ENCODE peak calls at places on chromosomes 4 and X, in four cellular contexts. P is immature natural killer cell, L is NCI-H2107, Q is GM18507. B is an unnamed sample.

GRCh38 chr4:94741304-94741703 is 16.5 kb upstream of the BMPR1B start:
- DNase-seq in P (no peak), L (no peak), Q (no peak), B (peak)

GRCh38 chr4:1330761-1331590 is 16.0 kb upstream of the UVSSA start:
- DNase-seq in P (peak), L (no peak), Q (no peak), B (no peak)

GRCh38 chr4:71004281-71004851 is 10.9 kb downstream of the DCK start:
- DNase-seq in P (peak), L (no peak), Q (no peak), B (peak)

GRCh38 chrX:4850312-4850711 is 1136.9 kb upstream of the PRKX start:
- DNase-seq in P (no peak), L (no peak), Q (no peak), B (no peak)

GRCh38 chr4:113610542-113610941 is 151.0 kb downstream of the CAMK2D start:
- DNase-seq in P (no peak), L (no peak), Q (no peak), B (peak)

GRCh38 chr4:76504613-76505465 is 69.8 kb downstream of the SHROOM3 start:
- DNase-seq in P (peak), L (no peak), Q (peak), B (peak)

GRCh38 chr4:14345356-14345775 is 656.9 kb upstream of the CPEB2 start:
- DNase-seq in P (no peak), L (no peak), Q (no peak), B (peak)

GRCh38 chrX:47802589-47802988 is 34.1 kb upstream of the ZNF81 start:
- DNase-seq in P (no peak), L (no peak), Q (no peak), B (peak)

GRCh38 chr4:16617416-16617815 is 281.0 kb downstream of the LDB2 start:
- DNase-seq in P (no peak), L (no peak), Q (no peak), B (no peak)

GRCh38 chrX:41556958-41557357 is 109.8 kb downstream of the NYX start:
- DNase-seq in P (peak), L (no peak), Q (no peak), B (no peak)

GRCh38 chr4:626201-627091 is 1.1 kb downstream of the PDE6B start:
- DNase-seq in P (no peak), L (no peak), Q (no peak), B (no peak)

GRCh38 chr4:68361146-68361589 is 11.3 kb upstream of the YTHDC1 start:
- DNase-seq in P (no peak), L (no peak), Q (no peak), B (no peak)

GRCh38 chr4:184041156-184041555 is 136.0 kb downstream of the STOX2 start:
- DNase-seq in P (no peak), L (no peak), Q (no peak), B (no peak)

GRCh38 chr4:122963222-122963621 is 40.8 kb upstream of the NUDT6 start:
- DNase-seq in P (no peak), L (no peak), Q (no peak), B (peak)

B was measured in cardiac muscle cell.